ENCODE peak calls at places on chromosomes 6 and 20, in four cellular contexts. Y is endothelial cell of umbilical vein, A is neuronal stem cell, J is HFFc6. X is an unnamed sample.
A peak's percentile ranks its signal among the peaks of the same experiment; 100 is the strongest.

GRCh38 chr20:56247954-56248782 is at the start of gene MC3R:
- DNase-seq in A (peak; percentile 38), Y (peak; percentile 2), J (peak; percentile 29), X (peak; percentile 65)

GRCh38 chr20:45779011-45779915 is 12.4 kb downstream of the WFDC3 start:
- DNase-seq in J (peak; percentile 99), Y (peak; percentile 94), A (no peak), X (no peak)

GRCh38 chr20:4272225-4272624 is 256.9 kb upstream of the RNF24 start:
- DNase-seq in Y (no peak), J (no peak), A (no peak), X (no peak)

GRCh38 chr6:79225718-79226117 is 8.8 kb downstream of the HMGN3 start:
- DNase-seq in A (no peak), Y (no peak), J (peak; percentile 3), X (no peak)

GRCh38 chr6:42498473-42499128 is 46.9 kb upstream of the TRERF1 start:
- DNase-seq in J (no peak), Y (no peak), A (no peak), X (no peak)

GRCh38 chr6:87705070-87705691 is 3.1 kb upstream of the AKIRIN2 start:
- DNase-seq in Y (no peak), A (no peak), J (peak; percentile 45), X (no peak)

GRCh38 chr6:15508363-15509330 is 154.2 kb downstream of the DTNBP1 start:
- DNase-seq in J (no peak), Y (no peak), A (no peak), X (no peak)

GRCh38 chr6:98924647-98925046 is 23.1 kb downstream of the FBXL4 start:
- DNase-seq in J (no peak), Y (no peak), A (no peak), X (no peak)

GRCh38 chr20:63064745-63065711 is 58.3 kb upstream of the BHLHE23 start:
- DNase-seq in Y (no peak), J (no peak), A (no peak), X (no peak)

GRCh38 chr6:34341481-34341971 is 50.9 kb downstream of the NUDT3 start:
- DNase-seq in J (peak; percentile 38), A (no peak), Y (peak; percentile 84), X (no peak)

GRCh38 chr20:31593221-31594001 is 11.7 kb upstream of the ID1 start:
- DNase-seq in A (no peak), J (peak; percentile 92), Y (peak; percentile 25), X (peak; percentile 40)

GRCh38 chr6:35354361-35355135 is 12.2 kb downstream of the PPARD start:
- DNase-seq in A (no peak), Y (no peak), J (peak; percentile 51), X (no peak)

GRCh38 chr6:154829970-154830369 is 96.8 kb downstream of the SCAF8 start:
- DNase-seq in J (no peak), A (no peak), Y (no peak), X (no peak)

GRCh38 chr20:3045042-3045815 is 623 bp upstream of the MRPS26 start:
- DNase-seq in J (peak; percentile 64), Y (no peak), A (no peak), X (peak; percentile 83)

GRCh38 chr6:111803804-111804203 is 69.4 kb downstream of the FYN start:
- DNase-seq in A (no peak), J (no peak), Y (peak; percentile 90), X (no peak)

GRCh38 chr20:50189681-50190250 is 864 bp upstream of the CEBPB start:
- DNase-seq in A (no peak), J (no peak), Y (no peak), X (peak; percentile 76)